ENCODE peak calls at places on chromosomes 12 and 14, in nine cellular contexts. L is GM03348; H is activated CD4-positive, alpha-beta T cell treated with anti-CD3 and anti-CD28 coated beads for 1 hour; E is stimulated activated naive B cell treated with anti-CD40 and anti-IgM and Interleukin-4, amounts not matched to agents 10 μg/mL and 1 μg/mL and 100 μg/mL, for 72 hours; M is LoVo; I is NCI-H2081; G is MV-4-11; U is effector memory CD4-positive, alpha-beta T cell; Q is psoas muscle. Y is an unnamed sample.

GRCh38 chr12:12715459-12716150 is 1.6 kb upstream of the CDKN1B start:
- DNase-seq in L (no peak), H (no peak), E (peak), M (peak), I (no peak), G (peak), U (no peak), Q (no peak), Y (no peak)

GRCh38 chr12:98911396-98911795 is 266.3 kb downstream of the APAF1 start:
- DNase-seq in L (no peak), H (no peak), E (no peak), M (no peak), I (no peak), G (no peak), U (no peak), Q (no peak), Y (no peak)

GRCh38 chr12:116659771-116660481 is 77.9 kb downstream of the SPRING1 start:
- DNase-seq in L (peak), H (no peak), E (no peak), M (peak), I (no peak), G (no peak), U (no peak), Q (no peak), Y (no peak)

GRCh38 chr12:34400986-34401658 is 378.8 kb downstream of the ALG10 start:
- DNase-seq in L (peak), H (peak), E (peak), M (no peak), I (no peak), G (no peak), U (no peak), Q (peak), Y (peak)

GRCh38 chr12:68479261-68479581 is 131.5 kb upstream of the RAP1B start:
- DNase-seq in L (peak), H (no peak), E (no peak), M (no peak), I (no peak), G (no peak), U (no peak), Q (no peak), Y (no peak)

GRCh38 chr12:127077262-127078045 is 1189.5 kb upstream of the TMEM132C start:
- DNase-seq in L (no peak), H (no peak), E (no peak), M (no peak), I (no peak), G (no peak), U (no peak), Q (no peak), Y (no peak)

GRCh38 chr14:90593254-90594040 is 196.6 kb downstream of the CALM1 start:
- DNase-seq in L (no peak), H (no peak), E (no peak), M (no peak), I (no peak), G (no peak), U (no peak), Q (no peak), Y (no peak)

GRCh38 chr14:75906680-75907280 is 75.0 kb downstream of the TGFB3 start:
- DNase-seq in L (peak), H (peak), E (peak), M (peak), I (peak), G (peak), U (peak), Q (peak), Y (peak)

GRCh38 chr12:96271469-96272199 is 77.5 kb downstream of the ELK3 start:
- DNase-seq in L (peak), H (no peak), E (no peak), M (no peak), I (no peak), G (no peak), U (no peak), Q (no peak), Y (no peak)

GRCh38 chr14:38867561-38868150 is 235.4 kb downstream of the SEC23A start:
- DNase-seq in L (peak), H (peak), E (peak), M (peak), I (peak), G (peak), U (no peak), Q (peak), Y (peak)

GRCh38 chr14:104135121-104135903 is 3.1 kb upstream of the KIF26A start:
- DNase-seq in L (no peak), H (no peak), E (no peak), M (no peak), I (no peak), G (no peak), U (no peak), Q (peak), Y (no peak)

GRCh38 chr14:96666088-96666487 is 131.1 kb upstream of the VRK1 start:
- DNase-seq in L (no peak), H (no peak), E (no peak), M (no peak), I (no peak), G (no peak), U (no peak), Q (no peak), Y (no peak)

GRCh38 chr12:84811291-84811690 is 101.3 kb downstream of the SLC6A15 start:
- DNase-seq in L (no peak), H (no peak), E (no peak), M (no peak), I (no peak), G (no peak), U (no peak), Q (no peak), Y (no peak)

Y was measured in heart left ventricle.